ENCODE peak calls at places on chromosomes 16 and 17, in eight cellular contexts. B is lung; I is IMR-90; W is SJSA1; C is upper lobe of right lung; A is left ventricle myocardium inferior; Z is CD4-positive, alpha-beta T cell; Q is hepatocyte. N is an unnamed sample.

GRCh38 chr16:88585269-88585668 is 15.1 kb downstream of the ZC3H18 start:
- DNase-seq in Z (no peak), I (no peak), C (no peak), Q (no peak), B (no peak), W (no peak), A (no peak), N (no peak)

GRCh38 chr17:2275722-2276121 is 27.9 kb downstream of the SMG6 start:
- DNase-seq in A (no peak), W (no peak), Z (no peak), I (no peak), B (no peak), Q (no peak), C (no peak), N (no peak)

GRCh38 chr17:3695129-3695722 is 729 bp downstream of the P2RX5 start:
- DNase-seq in Z (no peak), W (no peak), A (peak; percentile 58), C (no peak), Q (no peak), B (no peak), I (no peak), N (no peak)

GRCh38 chr17:74542727-74543383 is 3.1 kb downstream of the CD300C start:
- DNase-seq in Z (no peak), C (peak; percentile 59), A (no peak), W (no peak), Q (no peak), I (no peak), B (no peak), N (no peak)

GRCh38 chr16:73095885-73096341 is 48.0 kb upstream of the ZFHX3 start:
- DNase-seq in W (no peak), B (no peak), C (no peak), Z (no peak), I (no peak), Q (peak; percentile 38), A (no peak), N (no peak)

GRCh38 chr16:67164599-67165061 is at the start of gene HSF4:
- DNase-seq in W (no peak), A (peak; percentile 75), C (peak; percentile 90), Z (no peak), I (no peak), Q (peak; percentile 59), B (peak; percentile 61), N (no peak)

GRCh38 chr17:39706383-39706782 is 6.5 kb downstream of the ERBB2 start:
- DNase-seq in Z (no peak), I (no peak), B (no peak), Q (no peak), W (no peak), A (no peak), C (no peak), N (no peak)

GRCh38 chr16:56355786-56356275 is 69.5 kb downstream of the AMFR start:
- DNase-seq in B (no peak), A (peak; percentile 14), C (peak; percentile 43), Q (no peak), W (no peak), I (no peak), Z (no peak), N (no peak)

GRCh38 chr16:27243725-27244362 is 24.7 kb downstream of the NSMCE1 start:
- DNase-seq in Z (no peak), I (no peak), A (no peak), W (no peak), Q (no peak), B (no peak), C (peak; percentile 39), N (no peak)

GRCh38 chr16:27248036-27248435 is 20.5 kb downstream of the NSMCE1 start:
- DNase-seq in Z (no peak), Q (no peak), I (no peak), C (no peak), B (no peak), A (no peak), W (no peak), N (no peak)

GRCh38 chr16:27244363-27244755 is 24.2 kb downstream of the NSMCE1 start:
- DNase-seq in Q (no peak), B (no peak), C (peak; percentile 49), A (no peak), Z (no peak), I (no peak), W (no peak), N (no peak)

GRCh38 chr16:27246439-27246838 is 22.1 kb downstream of the NSMCE1 start:
- DNase-seq in Q (no peak), C (no peak), Z (no peak), W (no peak), A (no peak), B (no peak), I (no peak), N (no peak)

DNA sequence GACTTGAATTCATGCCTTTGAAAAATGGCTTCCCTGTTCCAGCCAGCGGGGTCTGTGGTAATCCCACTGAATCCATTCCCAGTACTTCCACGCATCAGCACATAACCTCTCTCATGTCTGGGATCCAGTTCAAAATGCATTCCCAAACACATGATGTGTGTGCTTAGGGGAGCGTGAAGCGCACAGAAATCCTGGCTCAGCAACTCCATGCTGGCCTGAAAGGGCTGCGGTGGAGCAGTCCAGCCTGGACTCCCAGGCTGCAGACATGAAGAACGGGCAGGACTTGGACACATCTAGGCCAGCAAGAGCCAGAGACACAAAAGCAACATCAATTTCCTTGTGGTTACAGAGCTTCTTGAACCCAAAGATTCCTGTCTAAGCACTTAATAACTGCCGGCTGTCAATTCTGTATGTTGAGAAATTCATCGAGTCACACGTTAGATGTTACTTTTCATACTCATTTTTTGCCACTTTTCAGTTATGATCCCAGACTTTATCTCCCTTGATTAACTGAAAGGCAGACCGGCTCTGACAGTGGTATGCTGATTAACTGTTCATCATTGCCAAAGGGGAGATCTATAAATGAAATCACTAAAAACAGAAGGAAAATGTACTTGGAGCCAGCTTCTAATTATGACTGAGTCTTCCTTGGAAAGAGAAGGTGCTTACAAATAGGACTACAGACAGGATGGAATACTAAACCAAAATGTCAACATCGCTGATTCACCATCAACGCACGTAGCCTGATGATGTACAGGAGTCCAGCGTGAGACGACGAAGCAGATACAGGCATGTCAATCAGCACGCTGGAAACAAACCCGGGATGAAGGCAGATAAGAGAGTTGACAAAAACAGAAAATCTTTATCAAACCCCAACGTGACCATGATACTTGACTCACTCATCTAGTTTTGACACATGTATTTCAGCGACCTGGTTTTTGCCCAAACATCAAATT is 23.0 kb downstream of the NSMCE1 start:
- DNase-seq in Q (no peak), I (peak; percentile 99), A (no peak), B (no peak), W (no peak), C (peak; percentile 58), Z (no peak), N (no peak)
- H3K27ac ChIP-seq in Q (peak overlapping the region; percentile 39), I (peak overlapping the region; percentile 94), A (peak overlapping the region; percentile 77), B (peak overlapping the region; percentile 62), W (no peak overlapping the region), C (peak overlapping the region; percentile 83), Z (no peak overlapping the region), N (no peak overlapping the region)

DNA sequence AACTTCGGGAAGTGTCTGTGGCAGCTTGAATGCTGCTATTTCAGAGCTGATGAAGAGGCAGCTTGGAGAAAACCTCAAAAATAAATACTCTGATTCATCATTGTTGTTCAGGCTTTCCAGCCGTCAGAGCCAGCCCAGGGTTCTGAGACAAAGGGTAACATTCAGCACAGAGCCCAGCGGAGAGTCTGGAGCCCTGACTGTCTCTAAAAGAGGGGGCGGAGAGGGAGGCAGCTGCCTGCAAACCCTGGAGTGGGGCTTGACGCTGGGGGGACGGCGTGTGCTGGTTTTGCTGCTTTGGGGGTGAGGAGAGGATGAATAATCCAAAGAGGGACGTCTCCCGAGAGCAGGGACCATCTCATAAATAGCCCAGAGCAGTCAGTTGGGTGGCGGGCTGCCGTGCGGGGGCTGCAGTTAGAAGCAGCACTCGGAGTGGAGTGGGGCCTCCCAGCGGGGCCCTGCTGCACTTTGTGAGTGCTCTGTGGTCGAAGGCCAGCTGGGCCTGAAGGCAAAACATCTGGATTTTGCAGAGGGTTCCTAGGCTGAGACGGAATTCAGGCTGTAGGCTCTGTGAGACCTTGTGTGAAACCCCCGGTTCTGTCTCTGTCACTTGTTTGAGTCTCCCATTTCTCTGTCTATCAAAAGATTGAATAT is 237.8 kb downstream of the PRKCA start:
- DNase-seq in Q (peak; percentile 54), A (peak; percentile 35), W (peak; percentile 95), B (no peak), I (peak; percentile 91), Z (no peak), C (no peak), N (no peak)
- H3K27ac ChIP-seq in Q (peak overlapping the region; percentile 70), A (peak overlapping the region; percentile 61), W (peak overlapping the region; percentile 84), B (peak overlapping the region; percentile 41), I (peak overlapping the region; percentile 95), Z (no peak overlapping the region), C (peak overlapping the region; percentile 51), N (no peak overlapping the region)

DNA sequence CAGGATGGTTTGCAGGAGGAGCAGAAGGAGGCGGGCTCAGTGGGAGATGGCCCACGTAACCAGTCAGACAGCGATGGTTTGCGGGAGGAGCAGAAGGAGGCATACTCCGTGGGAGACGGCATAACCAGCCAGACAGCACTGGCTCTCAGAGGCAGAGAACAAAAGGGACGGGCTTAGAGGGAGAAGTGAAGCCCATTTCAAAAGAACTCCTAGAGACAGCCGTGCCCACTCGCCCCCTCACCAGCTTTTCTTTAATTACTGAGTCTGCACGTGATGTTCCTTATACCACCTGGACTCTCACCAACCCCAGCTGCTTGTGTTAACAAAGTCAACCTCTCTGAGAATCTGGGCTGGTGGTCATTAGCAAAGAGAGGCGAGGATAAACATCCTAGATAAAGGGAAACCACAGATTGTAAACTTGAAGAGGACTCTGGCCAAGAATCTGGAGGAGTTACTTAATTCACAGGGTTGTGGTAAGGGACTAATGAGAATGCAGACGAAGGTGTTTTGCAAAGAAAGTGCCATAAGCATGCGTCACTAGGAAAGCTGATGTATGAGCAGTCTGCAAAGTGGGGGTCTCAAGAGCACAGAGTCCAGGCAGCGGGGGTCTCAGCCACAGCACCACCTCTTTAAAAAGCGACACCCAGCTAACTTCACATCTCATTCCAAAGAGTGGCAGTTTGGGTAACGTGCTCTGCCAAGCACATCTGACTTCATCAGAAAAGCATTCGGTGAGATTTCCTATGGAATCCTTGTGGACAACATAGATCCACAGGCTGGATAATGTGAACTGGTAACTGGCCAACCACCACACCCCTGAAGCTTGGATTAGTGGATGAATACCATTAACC is 51.7 kb downstream of the NXN start:
- DNase-seq in I (peak; percentile 97), Q (peak; percentile 82), C (no peak), W (peak; percentile 96), A (no peak), B (peak; percentile 53), Z (no peak), N (no peak)
- H3K27ac ChIP-seq in I (peak overlapping the region; percentile 92), Q (peak overlapping the region; percentile 63), C (peak overlapping the region; percentile 56), W (peak overlapping the region; percentile 69), A (no peak overlapping the region), B (no peak overlapping the region), Z (no peak overlapping the region), N (no peak overlapping the region)

GRCh38 chr16:2371421-2371820 is 30.9 kb upstream of the ABCA3 start:
- DNase-seq in B (no peak), Z (no peak), A (no peak), W (no peak), C (no peak), I (no peak), Q (no peak), N (no peak)

GRCh38 chr16:2366660-2367309 is 26.3 kb upstream of the ABCA3 start:
- DNase-seq in B (no peak), Z (no peak), Q (no peak), I (no peak), C (no peak), W (no peak), A (no peak), N (no peak)

GRCh38 chr16:2374644-2375043 is 34.1 kb upstream of the ABCA3 start:
- DNase-seq in Q (no peak), I (no peak), W (no peak), A (no peak), B (no peak), Z (no peak), C (no peak), N (no peak)

GRCh38 chr16:2372684-2373083 is 32.2 kb upstream of the ABCA3 start:
- DNase-seq in C (no peak), W (no peak), Q (no peak), A (no peak), I (no peak), B (no peak), Z (no peak), N (no peak)

DNA sequence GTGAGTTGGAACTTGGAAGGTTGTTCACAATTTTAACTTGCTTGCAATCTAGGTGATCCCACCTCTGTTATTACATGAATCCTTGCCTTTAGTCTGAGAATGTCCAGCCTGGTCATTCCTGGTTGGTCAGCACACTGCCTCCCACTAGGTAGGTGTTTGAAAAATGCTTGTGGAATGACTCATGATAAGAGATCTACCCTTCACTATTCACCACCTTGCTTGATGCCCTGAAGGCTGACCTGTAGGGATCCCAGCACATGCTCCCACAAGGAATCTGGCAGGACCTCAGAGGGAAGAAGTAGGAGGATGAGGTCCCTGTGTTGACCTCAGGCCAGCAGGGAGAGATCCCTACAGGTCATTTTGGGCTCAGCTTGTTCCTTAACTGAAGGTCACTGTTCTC is 30.2 kb upstream of the ABCA3 start:
- DNase-seq in Z (no peak), W (no peak), A (no peak), C (no peak), B (no peak), Q (no peak), I (no peak), N (no peak)
- H3K27ac ChIP-seq in Z (no peak overlapping the region), W (no peak overlapping the region), A (peak overlapping the region; percentile 44), C (no peak overlapping the region), B (no peak overlapping the region), Q (no peak overlapping the region), I (no peak overlapping the region), N (no peak overlapping the region)

N was measured in CD4-positive, CD25-positive, alpha-beta regulatory T cell.